ENCODE peak calls at places on chromosome 1, in ten cellular contexts. One of them, this sample, is unnamed.

GRCh38 chr1:111976332-111976731 is 13.1 kb downstream of the KCND3 start:
- DNase-seq in effector CD8-positive, alpha-beta T cell: no peak
- DNase-seq in AG09319: no peak
- DNase-seq in hypothalamus: no peak
- DNase-seq in HTR-8/SVneo: no peak
- DNase-seq in OCI-M1: no peak
- DNase-seq in epithelial cell of proximal tubule: no peak
- DNase-seq in colonic mucosa: no peak
- DNase-seq in left cardiac atrium: no peak
- DNase-seq in progenitor cell of endocrine pancreas: no peak
- DNase-seq in this sample: no peak

GRCh38 chr1:221994274-221994698 is 252.4 kb upstream of the DUSP10 start:
- DNase-seq in AG09319: no peak
- DNase-seq in HTR-8/SVneo: no peak
- DNase-seq in left cardiac atrium: no peak
- DNase-seq in OCI-M1: peak; percentile 18
- DNase-seq in epithelial cell of proximal tubule: no peak
- DNase-seq in effector CD8-positive, alpha-beta T cell: no peak
- DNase-seq in colonic mucosa: no peak
- DNase-seq in hypothalamus: no peak
- DNase-seq in progenitor cell of endocrine pancreas: no peak
- DNase-seq in this sample: peak; percentile 63

GRCh38 chr1:96520542-96520941 is 201.0 kb upstream of the PTBP2 start:
- DNase-seq in hypothalamus: no peak
- DNase-seq in effector CD8-positive, alpha-beta T cell: no peak
- DNase-seq in epithelial cell of proximal tubule: no peak
- DNase-seq in colonic mucosa: no peak
- DNase-seq in progenitor cell of endocrine pancreas: no peak
- DNase-seq in AG09319: no peak
- DNase-seq in HTR-8/SVneo: no peak
- DNase-seq in left cardiac atrium: no peak
- DNase-seq in OCI-M1: no peak
- DNase-seq in this sample: no peak

GRCh38 chr1:229141701-229142377 is 129.1 kb upstream of the RAB4A start:
- DNase-seq in OCI-M1: no peak
- DNase-seq in HTR-8/SVneo: no peak
- DNase-seq in AG09319: no peak
- DNase-seq in effector CD8-positive, alpha-beta T cell: no peak
- DNase-seq in colonic mucosa: no peak
- DNase-seq in progenitor cell of endocrine pancreas: no peak
- DNase-seq in left cardiac atrium: no peak
- DNase-seq in hypothalamus: no peak
- DNase-seq in epithelial cell of proximal tubule: no peak
- DNase-seq in this sample: no peak

GRCh38 chr1:111904478-111905218 is 84.8 kb downstream of the KCND3 start:
- DNase-seq in epithelial cell of proximal tubule: no peak
- DNase-seq in progenitor cell of endocrine pancreas: no peak
- DNase-seq in effector CD8-positive, alpha-beta T cell: no peak
- DNase-seq in AG09319: no peak
- DNase-seq in OCI-M1: no peak
- DNase-seq in HTR-8/SVneo: no peak
- DNase-seq in left cardiac atrium: peak; percentile 37
- DNase-seq in hypothalamus: no peak
- DNase-seq in colonic mucosa: no peak
- DNase-seq in this sample: no peak

GRCh38 chr1:150186789-150187559 is 37.3 kb downstream of the PLEKHO1 start:
- DNase-seq in OCI-M1: peak; percentile 93
- DNase-seq in progenitor cell of endocrine pancreas: no peak
- DNase-seq in hypothalamus: no peak
- DNase-seq in epithelial cell of proximal tubule: no peak
- DNase-seq in left cardiac atrium: no peak
- DNase-seq in AG09319: no peak
- DNase-seq in HTR-8/SVneo: peak; percentile 46
- DNase-seq in effector CD8-positive, alpha-beta T cell: no peak
- DNase-seq in colonic mucosa: no peak
- DNase-seq in this sample: peak; percentile 87

GRCh38 chr1:114009393-114009792 is 30.1 kb downstream of the OLFML3 start:
- DNase-seq in colonic mucosa: no peak
- DNase-seq in progenitor cell of endocrine pancreas: no peak
- DNase-seq in HTR-8/SVneo: no peak
- DNase-seq in OCI-M1: peak; percentile 29
- DNase-seq in effector CD8-positive, alpha-beta T cell: no peak
- DNase-seq in left cardiac atrium: no peak
- DNase-seq in AG09319: no peak
- DNase-seq in epithelial cell of proximal tubule: peak; percentile 19
- DNase-seq in hypothalamus: no peak
- DNase-seq in this sample: peak; percentile 41

GRCh38 chr1:25744636-25745425 is 55.2 kb upstream of the SELENON start:
- DNase-seq in left cardiac atrium: no peak
- DNase-seq in hypothalamus: no peak
- DNase-seq in AG09319: no peak
- DNase-seq in epithelial cell of proximal tubule: no peak
- DNase-seq in OCI-M1: no peak
- DNase-seq in colonic mucosa: no peak
- DNase-seq in HTR-8/SVneo: no peak
- DNase-seq in progenitor cell of endocrine pancreas: no peak
- DNase-seq in effector CD8-positive, alpha-beta T cell: no peak
- DNase-seq in this sample: no peak

GRCh38 chr1:10594481-10595050 is 119.8 kb downstream of the PEX14 start:
- DNase-seq in AG09319: no peak
- DNase-seq in OCI-M1: no peak
- DNase-seq in effector CD8-positive, alpha-beta T cell: no peak
- DNase-seq in colonic mucosa: no peak
- DNase-seq in progenitor cell of endocrine pancreas: no peak
- DNase-seq in epithelial cell of proximal tubule: no peak
- DNase-seq in left cardiac atrium: no peak
- DNase-seq in HTR-8/SVneo: no peak
- DNase-seq in hypothalamus: no peak
- DNase-seq in this sample: no peak

GRCh38 chr1:245753807-245754206 is 599.0 kb downstream of the KIF26B start:
- DNase-seq in progenitor cell of endocrine pancreas: no peak
- DNase-seq in HTR-8/SVneo: no peak
- DNase-seq in colonic mucosa: no peak
- DNase-seq in hypothalamus: no peak
- DNase-seq in OCI-M1: no peak
- DNase-seq in left cardiac atrium: no peak
- DNase-seq in epithelial cell of proximal tubule: no peak
- DNase-seq in AG09319: no peak
- DNase-seq in effector CD8-positive, alpha-beta T cell: no peak
- DNase-seq in this sample: no peak

GRCh38 chr1:244971524-244972216 is 107.3 kb upstream of the HNRNPU start:
- DNase-seq in effector CD8-positive, alpha-beta T cell: no peak
- DNase-seq in HTR-8/SVneo: no peak
- DNase-seq in progenitor cell of endocrine pancreas: no peak
- DNase-seq in epithelial cell of proximal tubule: no peak
- DNase-seq in left cardiac atrium: no peak
- DNase-seq in AG09319: no peak
- DNase-seq in hypothalamus: no peak
- DNase-seq in OCI-M1: peak; percentile 81
- DNase-seq in colonic mucosa: no peak
- DNase-seq in this sample: peak; percentile 54

GRCh38 chr1:84772428-84772943 is 82.2 kb upstream of the SSX2IP start:
- DNase-seq in effector CD8-positive, alpha-beta T cell: peak; percentile 63
- DNase-seq in OCI-M1: peak; percentile 87
- DNase-seq in AG09319: peak; percentile 60
- DNase-seq in colonic mucosa: peak; percentile 88
- DNase-seq in epithelial cell of proximal tubule: no peak
- DNase-seq in left cardiac atrium: peak; percentile 85
- DNase-seq in hypothalamus: peak; percentile 44
- DNase-seq in progenitor cell of endocrine pancreas: peak; percentile 63
- DNase-seq in HTR-8/SVneo: peak; percentile 67
- DNase-seq in this sample: peak; percentile 57

GRCh38 chr1:226814751-226815496 is 55.5 kb upstream of the PSEN2 start:
- DNase-seq in HTR-8/SVneo: peak; percentile 71
- DNase-seq in OCI-M1: peak; percentile 28
- DNase-seq in colonic mucosa: peak; percentile 79
- DNase-seq in epithelial cell of proximal tubule: peak; percentile 78
- DNase-seq in effector CD8-positive, alpha-beta T cell: no peak
- DNase-seq in left cardiac atrium: peak; percentile 55
- DNase-seq in AG09319: peak; percentile 70
- DNase-seq in hypothalamus: no peak
- DNase-seq in progenitor cell of endocrine pancreas: no peak
- DNase-seq in this sample: no peak

GRCh38 chr1:21289700-21290545 is at the start of gene ECE1:
- DNase-seq in hypothalamus: no peak
- DNase-seq in epithelial cell of proximal tubule: no peak
- DNase-seq in OCI-M1: no peak
- DNase-seq in progenitor cell of endocrine pancreas: peak; percentile 47
- DNase-seq in effector CD8-positive, alpha-beta T cell: peak; percentile 31
- DNase-seq in AG09319: no peak
- DNase-seq in colonic mucosa: peak; percentile 64
- DNase-seq in left cardiac atrium: no peak
- DNase-seq in HTR-8/SVneo: peak; percentile 49
- DNase-seq in this sample: no peak

GRCh38 chr1:9774744-9775679 is 48.8 kb downstream of the CLSTN1 start:
- DNase-seq in effector CD8-positive, alpha-beta T cell: no peak
- DNase-seq in colonic mucosa: no peak
- DNase-seq in left cardiac atrium: no peak
- DNase-seq in epithelial cell of proximal tubule: no peak
- DNase-seq in HTR-8/SVneo: no peak
- DNase-seq in progenitor cell of endocrine pancreas: no peak
- DNase-seq in hypothalamus: no peak
- DNase-seq in AG09319: no peak
- DNase-seq in OCI-M1: peak; percentile 76
- DNase-seq in this sample: no peak

GRCh38 chr1:175493321-175493998 is 249.9 kb downstream of the TNR start:
- DNase-seq in AG09319: no peak
- DNase-seq in HTR-8/SVneo: no peak
- DNase-seq in left cardiac atrium: no peak
- DNase-seq in hypothalamus: no peak
- DNase-seq in epithelial cell of proximal tubule: no peak
- DNase-seq in OCI-M1: no peak
- DNase-seq in effector CD8-positive, alpha-beta T cell: no peak
- DNase-seq in colonic mucosa: no peak
- DNase-seq in progenitor cell of endocrine pancreas: no peak
- DNase-seq in this sample: no peak

GRCh38 chr1:119330062-119330939 is 38.3 kb upstream of the HAO2 start:
- DNase-seq in HTR-8/SVneo: no peak
- DNase-seq in progenitor cell of endocrine pancreas: no peak
- DNase-seq in AG09319: no peak
- DNase-seq in effector CD8-positive, alpha-beta T cell: no peak
- DNase-seq in hypothalamus: no peak
- DNase-seq in colonic mucosa: no peak
- DNase-seq in OCI-M1: no peak
- DNase-seq in epithelial cell of proximal tubule: no peak
- DNase-seq in left cardiac atrium: no peak
- DNase-seq in this sample: no peak

GRCh38 chr1:55277377-55278130 is 62.4 kb upstream of the USP24 start:
- DNase-seq in hypothalamus: peak; percentile 63
- DNase-seq in left cardiac atrium: peak; percentile 88
- DNase-seq in epithelial cell of proximal tubule: peak; percentile 16
- DNase-seq in effector CD8-positive, alpha-beta T cell: peak; percentile 58
- DNase-seq in progenitor cell of endocrine pancreas: peak; percentile 69
- DNase-seq in colonic mucosa: peak; percentile 81
- DNase-seq in HTR-8/SVneo: peak; percentile 73
- DNase-seq in AG09319: peak; percentile 25
- DNase-seq in OCI-M1: peak; percentile 92
- DNase-seq in this sample: peak; percentile 69

GRCh38 chr1:175882192-175882591 is 138.8 kb upstream of the TNR start:
- DNase-seq in hypothalamus: no peak
- DNase-seq in effector CD8-positive, alpha-beta T cell: no peak
- DNase-seq in OCI-M1: no peak
- DNase-seq in AG09319: no peak
- DNase-seq in colonic mucosa: no peak
- DNase-seq in HTR-8/SVneo: no peak
- DNase-seq in progenitor cell of endocrine pancreas: no peak
- DNase-seq in left cardiac atrium: no peak
- DNase-seq in epithelial cell of proximal tubule: no peak
- DNase-seq in this sample: no peak

GRCh38 chr1:226410958-226411357 is 3.1 kb upstream of the PARP1 start:
- DNase-seq in HTR-8/SVneo: no peak
- DNase-seq in progenitor cell of endocrine pancreas: no peak
- DNase-seq in OCI-M1: no peak
- DNase-seq in AG09319: no peak
- DNase-seq in colonic mucosa: no peak
- DNase-seq in left cardiac atrium: no peak
- DNase-seq in hypothalamus: no peak
- DNase-seq in epithelial cell of proximal tubule: no peak
- DNase-seq in effector CD8-positive, alpha-beta T cell: no peak
- DNase-seq in this sample: no peak

GRCh38 chr1:23624440-23624839 is 65.1 kb upstream of the ID3 start:
- DNase-seq in epithelial cell of proximal tubule: no peak
- DNase-seq in AG09319: no peak
- DNase-seq in left cardiac atrium: no peak
- DNase-seq in hypothalamus: no peak
- DNase-seq in effector CD8-positive, alpha-beta T cell: no peak
- DNase-seq in colonic mucosa: no peak
- DNase-seq in HTR-8/SVneo: no peak
- DNase-seq in progenitor cell of endocrine pancreas: no peak
- DNase-seq in OCI-M1: no peak
- DNase-seq in this sample: no peak

GRCh38 chr1:154352581-154353459 is 27.5 kb downstream of the ATP8B2 start:
- DNase-seq in hypothalamus: peak; percentile 7
- DNase-seq in OCI-M1: peak; percentile 92
- DNase-seq in effector CD8-positive, alpha-beta T cell: no peak
- DNase-seq in colonic mucosa: peak; percentile 83
- DNase-seq in epithelial cell of proximal tubule: no peak
- DNase-seq in AG09319: no peak
- DNase-seq in left cardiac atrium: peak; percentile 62
- DNase-seq in progenitor cell of endocrine pancreas: peak; percentile 37
- DNase-seq in HTR-8/SVneo: no peak
- DNase-seq in this sample: peak; percentile 44

GRCh38 chr1:145759713-145760112 is 40.4 kb downstream of the CD160 start:
- DNase-seq in left cardiac atrium: no peak
- DNase-seq in OCI-M1: no peak
- DNase-seq in epithelial cell of proximal tubule: no peak
- DNase-seq in hypothalamus: no peak
- DNase-seq in effector CD8-positive, alpha-beta T cell: no peak
- DNase-seq in progenitor cell of endocrine pancreas: no peak
- DNase-seq in colonic mucosa: no peak
- DNase-seq in AG09319: no peak
- DNase-seq in HTR-8/SVneo: no peak
- DNase-seq in this sample: no peak

GRCh38 chr1:19042675-19043578 is 86.5 kb upstream of the IFFO2 start:
- DNase-seq in epithelial cell of proximal tubule: no peak
- DNase-seq in HTR-8/SVneo: no peak
- DNase-seq in left cardiac atrium: no peak
- DNase-seq in effector CD8-positive, alpha-beta T cell: no peak
- DNase-seq in colonic mucosa: no peak
- DNase-seq in progenitor cell of endocrine pancreas: no peak
- DNase-seq in OCI-M1: no peak
- DNase-seq in hypothalamus: no peak
- DNase-seq in AG09319: no peak
- DNase-seq in this sample: no peak

GRCh38 chr1:203103201-203103600 is 17.4 kb upstream of the MYOG start:
- DNase-seq in OCI-M1: no peak
- DNase-seq in epithelial cell of proximal tubule: no peak
- DNase-seq in AG09319: no peak
- DNase-seq in hypothalamus: no peak
- DNase-seq in progenitor cell of endocrine pancreas: no peak
- DNase-seq in HTR-8/SVneo: no peak
- DNase-seq in left cardiac atrium: no peak
- DNase-seq in colonic mucosa: no peak
- DNase-seq in effector CD8-positive, alpha-beta T cell: no peak
- DNase-seq in this sample: peak; percentile 36

GRCh38 chr1:241520080-241520465 is 518 bp upstream of the FH start:
- DNase-seq in HTR-8/SVneo: no peak
- DNase-seq in left cardiac atrium: no peak
- DNase-seq in OCI-M1: no peak
- DNase-seq in hypothalamus: no peak
- DNase-seq in progenitor cell of endocrine pancreas: no peak
- DNase-seq in effector CD8-positive, alpha-beta T cell: no peak
- DNase-seq in AG09319: no peak
- DNase-seq in epithelial cell of proximal tubule: no peak
- DNase-seq in colonic mucosa: no peak
- DNase-seq in this sample: no peak

GRCh38 chr1:163844393-163844948 is 522.7 kb downstream of the NUF2 start:
- DNase-seq in OCI-M1: peak; percentile 32
- DNase-seq in progenitor cell of endocrine pancreas: no peak
- DNase-seq in epithelial cell of proximal tubule: no peak
- DNase-seq in effector CD8-positive, alpha-beta T cell: no peak
- DNase-seq in AG09319: no peak
- DNase-seq in left cardiac atrium: no peak
- DNase-seq in HTR-8/SVneo: no peak
- DNase-seq in colonic mucosa: no peak
- DNase-seq in hypothalamus: no peak
- DNase-seq in this sample: no peak

GRCh38 chr1:46194641-46195179 is 3.5 kb downstream of the POMGNT1 start:
- DNase-seq in AG09319: no peak
- DNase-seq in colonic mucosa: no peak
- DNase-seq in progenitor cell of endocrine pancreas: no peak
- DNase-seq in effector CD8-positive, alpha-beta T cell: no peak
- DNase-seq in left cardiac atrium: no peak
- DNase-seq in epithelial cell of proximal tubule: no peak
- DNase-seq in OCI-M1: no peak
- DNase-seq in hypothalamus: no peak
- DNase-seq in HTR-8/SVneo: no peak
- DNase-seq in this sample: peak; percentile 11

This sample was measured in MV-4-11.